ENCODE peak calls at places on chromosomes 16 and 17, in five cellular contexts. Z, Y, N, O and S are unnamed samples.

GRCh38 chr16:19085679-19086200 is 18.3 kb downstream of the COQ7 start:
- DNase-seq in Y (no peak), N (no peak), Z (no peak), O (peak), S (no peak)

GRCh38 chr16:83692224-83692623 is 115.6 kb upstream of the HSBP1 start:
- DNase-seq in Y (no peak), O (no peak), Z (no peak), N (no peak), S (no peak)

GRCh38 chr16:80993293-80993691 is 13.4 kb downstream of the CMC2 start:
- DNase-seq in Y (peak), O (peak), Z (no peak), N (no peak), S (no peak)

GRCh38 chr16:14181371-14182050 is 110.4 kb downstream of the MRTFB start:
- DNase-seq in Y (peak), O (peak), Z (no peak), N (no peak), S (no peak)

GRCh38 chr17:9306086-9306485 is 269.5 kb downstream of the STX8 start:
- DNase-seq in Z (no peak), O (peak), Y (peak), N (no peak), S (no peak)

GRCh38 chr17:75645889-75646625 is 12.8 kb downstream of the SMIM5 start:
- DNase-seq in Z (peak), N (peak), Y (no peak), O (no peak), S (no peak)

GRCh38 chr16:11833951-11834695 is 17.2 kb downstream of the RSL1D1 start:
- DNase-seq in Y (peak), N (no peak), O (peak), Z (no peak), S (no peak)

GRCh38 chr17:36183001-36183810 is 6.8 kb upstream of the TBC1D3B start:
- DNase-seq in N (peak), Y (peak), O (peak), Z (peak), S (peak)

GRCh38 chr17:46814446-46814845 is 4.0 kb downstream of the WNT3 start:
- DNase-seq in O (no peak), N (no peak), Y (no peak), Z (peak), S (no peak)

GRCh38 chr16:71853413-71853812 is 7.6 kb downstream of the ATXN1L start:
- DNase-seq in N (no peak), Z (no peak), O (no peak), Y (no peak), S (no peak)

GRCh38 chr17:59828478-59828760 is 64.3 kb downstream of the TUBD1 start:
- DNase-seq in Y (no peak), Z (no peak), O (no peak), N (no peak), S (no peak)
- H2BK15ac ChIP-seq in Y (peak), Z (no peak), O (no peak), N (no peak), S (no peak)

DNA sequence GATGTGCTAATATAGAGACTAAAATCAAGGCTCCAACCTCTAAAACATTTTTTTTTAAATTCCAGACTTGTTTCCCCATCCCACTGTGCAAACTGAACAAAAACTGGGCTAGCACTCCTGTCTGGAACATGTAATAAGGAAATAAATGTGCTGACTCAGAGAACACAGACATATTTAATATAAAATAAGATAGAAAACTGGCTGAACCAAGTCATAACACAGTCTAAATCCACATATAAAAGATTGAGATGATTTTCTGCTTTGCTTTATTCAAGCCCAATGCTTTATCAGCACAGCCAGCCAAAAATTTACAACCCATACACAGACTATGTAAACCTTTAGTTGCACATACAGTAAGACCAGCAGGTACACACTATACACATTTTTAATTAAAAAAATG is 1.5 kb downstream of the STAT3 start:
- DNase-seq in N (no peak), Z (no peak), O (no peak), Y (no peak), S (no peak)
- H3K9ac ChIP-seq in N (no peak), Z (no peak), O (peak), Y (peak), S (no peak)

GRCh38 chr17:38320482-38320881 is 23.3 kb downstream of the GPR179 start:
- DNase-seq in Y (no peak), O (no peak), Z (no peak), N (no peak), S (no peak)
- H3K14ac ChIP-seq in Y (no peak), O (no peak), Z (no peak), N (no peak), S (no peak)

GRCh38 chr17:62925267-62925836 is 40.7 kb upstream of the TANC2 start:
- DNase-seq in N (no peak), O (no peak), Z (no peak), Y (peak), S (no peak)
- H2BK15ac ChIP-seq in N (no peak), O (no peak), Z (no peak), Y (no peak), S (no peak)

DNA sequence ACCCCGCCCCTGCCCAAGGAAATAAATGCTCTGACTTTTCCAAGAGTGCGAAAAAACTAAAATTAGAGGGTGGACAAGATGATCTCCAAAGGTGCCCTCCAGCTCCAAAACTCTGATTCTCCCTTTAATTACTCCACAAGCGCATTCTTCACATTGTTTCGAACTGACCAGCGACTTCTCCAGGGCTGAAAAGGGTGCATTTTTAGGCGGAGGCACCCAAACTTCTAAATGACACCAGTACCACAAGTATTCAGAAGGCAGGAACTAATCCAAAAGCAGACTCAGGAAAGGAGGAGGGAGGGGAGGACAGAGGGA is 750 bp downstream of the ZFHX3 start:
- DNase-seq in N (no peak), Y (peak), Z (no peak), O (no peak), S (no peak)
- H3K9ac ChIP-seq in N (no peak), Y (peak), Z (no peak), O (peak), S (peak)

GRCh38 chr16:46924402-46924801 is 40.2 kb downstream of the GPT2 start:
- DNase-seq in N (no peak), Y (no peak), Z (no peak), O (no peak), S (no peak)

GRCh38 chr16:46927273-46927672 is 43.1 kb downstream of the GPT2 start:
- DNase-seq in Y (no peak), Z (no peak), N (no peak), O (no peak), S (no peak)

GRCh38 chr16:46923513-46924295 is 39.5 kb downstream of the GPT2 start:
- DNase-seq in N (no peak), Z (no peak), Y (peak), O (no peak), S (no peak)

GRCh38 chr16:46928811-46929210 is 44.6 kb downstream of the GPT2 start:
- DNase-seq in N (no peak), O (no peak), Z (no peak), Y (no peak), S (no peak)

GRCh38 chr16:46926470-46927225 is 42.5 kb downstream of the GPT2 start:
- DNase-seq in O (no peak), N (no peak), Y (no peak), Z (no peak), S (no peak)
- H3K14ac ChIP-seq in O (no peak), N (no peak), Y (no peak), Z (no peak), S (no peak)

GRCh38 chr17:27496501-27496943 is 40.3 kb downstream of the KSR1 start:
- DNase-seq in O (no peak), Y (no peak), Z (peak), N (no peak), S (no peak)
- H2BK15ac ChIP-seq in O (no peak), Y (no peak), Z (no peak), N (no peak), S (no peak)

GRCh38 chr17:6443692-6444572 is at the start of gene PIMREG:
- DNase-seq in Y (peak), N (peak), Z (peak), O (peak), S (peak)
- H3K9ac ChIP-seq in Y (peak), N (peak), Z (peak), O (peak), S (peak)

DNA sequence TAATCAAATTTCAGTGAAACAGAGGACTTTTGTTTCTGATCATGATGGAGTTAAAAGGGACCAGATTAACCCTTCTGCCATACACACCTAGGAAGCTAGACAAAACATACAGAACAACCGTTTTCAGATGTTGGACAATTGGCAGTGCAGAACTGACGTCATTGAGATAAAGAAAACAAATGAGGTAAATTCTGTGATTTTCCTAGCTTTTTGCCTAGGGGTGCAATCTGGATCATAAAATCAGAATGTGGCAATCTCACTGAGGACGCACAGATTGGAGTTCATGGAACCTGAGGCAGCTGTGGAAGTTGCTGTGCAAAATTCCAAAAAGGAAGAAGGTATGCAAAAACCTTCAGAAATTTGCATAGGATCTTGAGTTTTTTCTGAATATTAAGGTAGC is 15.0 kb upstream of the USP32 start:
- DNase-seq in Y (no peak), Z (no peak), N (no peak), O (no peak), S (no peak)
- H3K14ac ChIP-seq in Y (no peak), Z (no peak), N (no peak), O (no peak), S (no peak)